ENCODE peak calls at places on chromosome 5, in four cellular contexts. One of them, this sample, is unnamed.

GRCh38 chr5:118984602-118985001 is 3.7 kb downstream of the DTWD2 start:
- DNase-seq in PC-9: no peak
- DNase-seq in naive thymus-derived CD4-positive, alpha-beta T cell: no peak
- DNase-seq in OCI-LY7: no peak
- DNase-seq in this sample: no peak

GRCh38 chr5:41264019-41264418 is 50.7 kb upstream of the C6 start:
- DNase-seq in naive thymus-derived CD4-positive, alpha-beta T cell: no peak
- DNase-seq in OCI-LY7: no peak
- DNase-seq in PC-9: no peak
- DNase-seq in this sample: no peak

GRCh38 chr5:9474241-9475002 is 71.5 kb downstream of the SEMA5A start:
- DNase-seq in naive thymus-derived CD4-positive, alpha-beta T cell: no peak
- DNase-seq in PC-9: no peak
- DNase-seq in OCI-LY7: no peak
- DNase-seq in this sample: no peak

GRCh38 chr5:100901851-100902341 is 1.2 kb downstream of the ST8SIA4 start:
- DNase-seq in OCI-LY7: peak; percentile 88
- DNase-seq in naive thymus-derived CD4-positive, alpha-beta T cell: peak; percentile 79
- DNase-seq in PC-9: peak; percentile 9
- DNase-seq in this sample: peak; percentile 50

GRCh38 chr5:10801931-10802674 is 41.1 kb upstream of the DAP start:
- DNase-seq in naive thymus-derived CD4-positive, alpha-beta T cell: no peak
- DNase-seq in OCI-LY7: no peak
- DNase-seq in PC-9: no peak
- DNase-seq in this sample: no peak

GRCh38 chr5:132427285-132428146 is 58.0 kb downstream of the SLC22A5 start:
- DNase-seq in PC-9: peak; percentile 62
- DNase-seq in naive thymus-derived CD4-positive, alpha-beta T cell: peak; percentile 63
- DNase-seq in OCI-LY7: peak; percentile 76
- DNase-seq in this sample: no peak

GRCh38 chr5:109611505-109611904 is 78.2 kb upstream of the MAN2A1 start:
- DNase-seq in OCI-LY7: no peak
- DNase-seq in PC-9: no peak
- DNase-seq in naive thymus-derived CD4-positive, alpha-beta T cell: no peak
- DNase-seq in this sample: no peak

GRCh38 chr5:107277485-107278040 is 393.2 kb downstream of the EFNA5 start:
- DNase-seq in OCI-LY7: no peak
- DNase-seq in naive thymus-derived CD4-positive, alpha-beta T cell: no peak
- DNase-seq in PC-9: no peak
- DNase-seq in this sample: no peak

GRCh38 chr5:83472508-83473343 is 1.2 kb downstream of the VCAN start:
- DNase-seq in OCI-LY7: no peak
- DNase-seq in PC-9: peak; percentile 19
- DNase-seq in naive thymus-derived CD4-positive, alpha-beta T cell: no peak
- DNase-seq in this sample: peak; percentile 37

GRCh38 chr5:73619606-73620334 is 6.2 kb upstream of the ARHGEF28 start:
- DNase-seq in OCI-LY7: no peak
- DNase-seq in PC-9: no peak
- DNase-seq in naive thymus-derived CD4-positive, alpha-beta T cell: no peak
- DNase-seq in this sample: no peak

GRCh38 chr5:107154598-107154997 is 516.1 kb downstream of the EFNA5 start:
- DNase-seq in naive thymus-derived CD4-positive, alpha-beta T cell: no peak
- DNase-seq in OCI-LY7: no peak
- DNase-seq in PC-9: no peak
- DNase-seq in this sample: no peak

GRCh38 chr5:65969539-65970393 is 43.4 kb downstream of the ERBIN start:
- DNase-seq in OCI-LY7: no peak
- DNase-seq in naive thymus-derived CD4-positive, alpha-beta T cell: no peak
- DNase-seq in PC-9: no peak
- DNase-seq in this sample: no peak
- H3K4me3 ChIP-seq in OCI-LY7: peak overlapping the region; percentile 43
- H3K4me3 ChIP-seq in naive thymus-derived CD4-positive, alpha-beta T cell: no peak overlapping the region
- H3K4me3 ChIP-seq in PC-9: no peak overlapping the region
- H3K4me3 ChIP-seq in this sample: no peak overlapping the region

GRCh38 chr5:181170237-181170830 is 22.9 kb downstream of the OR2V2 start:
- DNase-seq in naive thymus-derived CD4-positive, alpha-beta T cell: no peak
- DNase-seq in OCI-LY7: no peak
- DNase-seq in PC-9: no peak
- DNase-seq in this sample: no peak
- H3K4me3 ChIP-seq in naive thymus-derived CD4-positive, alpha-beta T cell: no peak overlapping the region
- H3K4me3 ChIP-seq in OCI-LY7: no peak overlapping the region
- H3K4me3 ChIP-seq in PC-9: no peak overlapping the region
- H3K4me3 ChIP-seq in this sample: no peak overlapping the region

GRCh38 chr5:93249651-93250289 is 331.2 kb downstream of the NR2F1-AS1 start:
- DNase-seq in OCI-LY7: no peak
- DNase-seq in naive thymus-derived CD4-positive, alpha-beta T cell: no peak
- DNase-seq in PC-9: peak; percentile 17
- DNase-seq in this sample: no peak
- H3K4me3 ChIP-seq in OCI-LY7: no peak overlapping the region
- H3K4me3 ChIP-seq in naive thymus-derived CD4-positive, alpha-beta T cell: no peak overlapping the region
- H3K4me3 ChIP-seq in PC-9: peak overlapping the region; percentile 47
- H3K4me3 ChIP-seq in this sample: no peak overlapping the region

DNA sequence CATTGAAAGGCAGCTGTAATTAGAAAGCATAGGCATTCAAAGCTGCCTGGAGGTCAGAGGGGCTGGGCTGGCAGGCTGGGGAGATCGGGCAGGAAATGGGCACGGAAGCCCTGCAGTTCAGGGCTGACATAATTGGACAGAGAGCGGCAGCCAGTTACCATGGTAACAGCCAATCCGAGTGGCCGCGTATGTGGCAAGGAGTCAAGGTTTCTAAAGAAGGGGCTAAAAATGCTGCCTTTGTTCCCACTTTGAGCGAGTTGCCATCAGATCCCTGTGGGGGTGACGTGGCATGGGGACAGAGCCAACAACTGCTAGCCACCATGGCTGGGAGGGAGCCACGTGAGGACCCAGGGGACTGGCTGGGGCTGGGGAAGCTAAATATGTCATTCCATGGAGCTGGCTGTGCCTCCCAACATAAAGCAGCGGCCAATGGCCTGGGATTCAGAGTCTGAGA is 44.7 kb upstream of the NDFIP1 start:
- DNase-seq in PC-9: no peak
- DNase-seq in naive thymus-derived CD4-positive, alpha-beta T cell: peak; percentile 47
- DNase-seq in OCI-LY7: no peak
- DNase-seq in this sample: peak; percentile 92
- H3K4me3 ChIP-seq in PC-9: no peak overlapping the region
- H3K4me3 ChIP-seq in naive thymus-derived CD4-positive, alpha-beta T cell: peak overlapping the region; percentile 27
- H3K4me3 ChIP-seq in OCI-LY7: no peak overlapping the region
- H3K4me3 ChIP-seq in this sample: no peak overlapping the region

DNA sequence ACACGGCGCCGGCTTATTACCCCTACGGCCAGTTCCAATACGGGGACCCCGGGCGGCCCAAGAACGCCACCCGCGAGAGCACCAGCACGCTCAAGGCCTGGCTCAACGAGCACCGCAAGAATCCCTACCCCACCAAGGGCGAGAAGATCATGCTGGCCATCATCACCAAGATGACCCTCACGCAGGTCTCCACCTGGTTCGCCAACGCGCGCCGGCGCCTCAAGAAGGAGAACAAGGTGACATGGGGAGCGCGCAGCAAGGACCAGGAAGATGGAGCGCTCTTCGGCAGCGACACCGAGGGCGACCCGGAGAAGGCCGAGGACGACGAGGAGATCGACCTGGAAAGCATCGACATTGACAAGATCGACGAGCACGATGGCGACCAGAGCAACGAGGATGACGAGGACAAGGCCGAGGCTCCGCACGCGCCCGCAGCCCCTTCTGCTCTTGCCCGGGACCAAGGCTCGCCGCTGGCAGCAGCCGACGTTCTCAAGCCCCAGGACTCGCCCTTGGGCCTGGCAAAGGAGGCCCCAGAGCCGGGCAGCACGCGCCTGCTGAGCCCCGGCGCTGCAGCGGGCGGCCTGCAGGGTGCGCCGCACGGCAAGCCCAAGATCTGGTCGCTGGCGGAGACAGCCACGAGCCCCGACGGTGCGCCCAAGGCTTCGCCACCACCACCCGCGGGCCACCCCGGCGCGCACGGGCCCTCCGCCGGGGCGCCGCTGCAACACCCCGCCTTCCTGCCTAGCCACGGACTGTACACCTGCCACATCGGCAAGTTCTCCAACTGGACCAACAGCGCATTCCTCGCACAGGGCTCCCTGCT is 3.9 kb downstream of the IRX1 start:
- DNase-seq in naive thymus-derived CD4-positive, alpha-beta T cell: no peak
- DNase-seq in OCI-LY7: no peak
- DNase-seq in PC-9: no peak
- DNase-seq in this sample: no peak
- H3K4me3 ChIP-seq in naive thymus-derived CD4-positive, alpha-beta T cell: no peak overlapping the region
- H3K4me3 ChIP-seq in OCI-LY7: no peak overlapping the region
- H3K4me3 ChIP-seq in PC-9: no peak overlapping the region
- H3K4me3 ChIP-seq in this sample: no peak overlapping the region

DNA sequence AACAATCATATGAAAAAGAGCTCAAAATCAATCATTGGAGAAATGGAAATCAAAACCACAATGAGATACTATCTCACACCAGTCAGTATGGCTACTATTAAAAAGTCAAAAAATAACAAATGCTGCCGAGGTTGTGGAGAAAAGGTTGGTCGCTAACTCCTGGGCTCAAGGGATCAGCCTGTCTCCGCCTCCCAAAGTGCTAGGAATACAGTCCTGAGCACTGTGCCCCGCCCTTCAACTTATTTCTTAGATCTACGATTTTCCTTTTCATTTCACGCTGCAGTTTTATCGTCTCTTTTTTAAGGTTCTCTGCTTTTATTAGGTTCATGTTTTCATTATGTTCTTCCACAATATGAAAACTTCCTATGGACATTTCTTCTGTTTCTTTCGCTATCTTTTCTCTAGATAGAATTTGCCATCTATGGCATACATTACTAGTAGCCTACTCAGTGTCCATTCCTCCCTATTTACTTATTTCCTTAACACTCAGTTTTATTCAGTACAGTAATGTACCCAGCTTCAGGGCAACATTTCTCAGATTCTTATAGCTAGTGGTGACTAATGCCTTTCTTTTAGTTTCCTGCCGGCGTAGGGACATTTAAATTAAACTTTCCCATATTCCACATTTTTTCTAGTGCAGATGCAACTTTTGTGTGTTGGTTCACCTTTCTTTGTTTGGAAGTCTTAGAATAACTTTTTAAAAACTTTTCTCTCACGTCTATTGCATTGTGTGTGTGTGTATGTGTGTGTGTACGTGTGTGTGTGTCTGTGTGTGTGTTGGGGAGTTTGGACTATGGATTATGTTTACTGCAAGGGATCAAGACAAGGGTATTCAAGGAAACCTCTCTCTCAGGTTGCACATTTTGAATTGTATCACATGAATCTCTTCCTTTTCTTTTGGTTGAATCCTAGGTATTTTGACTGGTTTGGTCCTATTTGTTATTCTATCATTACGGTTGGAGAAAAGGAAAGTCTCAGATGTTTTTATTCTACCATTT is 21.6 kb upstream of the FBN2 start:
- DNase-seq in naive thymus-derived CD4-positive, alpha-beta T cell: no peak
- DNase-seq in OCI-LY7: no peak
- DNase-seq in PC-9: no peak
- DNase-seq in this sample: no peak
- H3K4me3 ChIP-seq in naive thymus-derived CD4-positive, alpha-beta T cell: no peak overlapping the region
- H3K4me3 ChIP-seq in OCI-LY7: no peak overlapping the region
- H3K4me3 ChIP-seq in PC-9: peak overlapping the region; percentile 15
- H3K4me3 ChIP-seq in this sample: no peak overlapping the region

DNA sequence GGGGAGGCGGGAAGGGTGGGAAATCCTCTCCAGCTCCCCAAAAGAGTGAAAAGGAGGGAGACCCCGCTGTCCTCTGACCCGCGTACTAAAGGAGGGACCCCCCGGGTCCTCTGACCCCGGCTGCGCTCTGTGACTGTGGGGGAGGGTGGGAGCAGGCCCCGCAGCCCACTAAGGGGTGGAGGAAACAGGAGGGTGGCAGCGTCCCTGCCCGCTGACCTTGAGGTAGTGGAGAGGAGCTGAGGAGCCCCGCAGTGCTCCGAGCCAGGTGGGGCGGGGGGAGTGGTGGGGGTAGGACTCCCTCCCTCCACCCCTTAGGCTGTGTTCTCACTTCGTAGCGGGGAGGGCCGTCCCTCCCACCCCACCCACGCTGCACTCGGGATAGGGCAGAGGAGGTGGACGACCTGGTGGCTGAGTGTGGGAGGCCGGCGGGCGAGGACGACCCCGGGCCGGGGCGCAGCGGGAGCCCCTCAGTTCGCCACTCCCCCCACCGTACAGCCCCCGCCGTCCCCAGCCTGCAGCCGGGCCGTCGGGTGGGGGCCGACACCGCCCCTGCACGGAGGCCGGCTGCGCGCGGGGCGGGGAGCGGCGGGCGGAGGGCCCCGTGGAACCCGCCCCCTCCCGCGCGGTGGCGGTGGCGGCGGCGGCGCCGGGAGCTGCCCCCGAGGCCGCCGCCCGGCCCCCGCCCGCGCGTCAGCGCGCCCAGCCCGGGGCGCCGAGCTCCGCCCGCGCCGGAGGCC is at the start of gene ADCY2:
- DNase-seq in naive thymus-derived CD4-positive, alpha-beta T cell: no peak
- DNase-seq in PC-9: no peak
- DNase-seq in OCI-LY7: no peak
- DNase-seq in this sample: no peak
- H3K4me3 ChIP-seq in naive thymus-derived CD4-positive, alpha-beta T cell: no peak within 1 kb of the TSS
- H3K4me3 ChIP-seq in PC-9: no peak within 1 kb of the TSS
- H3K4me3 ChIP-seq in OCI-LY7: no peak within 1 kb of the TSS
- H3K4me3 ChIP-seq in this sample: peak within 1 kb of the TSS; percentile 72

This sample was measured in lower leg skin.